ENCODE peak calls at places on chromosomes 5 and 9, in four cellular contexts. L is heart left ventricle, Y is right atrium auricular region, Z is dorsolateral prefrontal cortex. H is an unnamed sample.

GRCh38 chr9:18778846-18779245 is 254.2 kb downstream of the SAXO1 start:
- DNase-seq in L (no peak), Y (no peak), Z (no peak), H (no peak)

GRCh38 chr5:158978061-158978745 is 121.5 kb downstream of the EBF1 start:
- DNase-seq in L (no peak), Y (no peak), Z (no peak), H (no peak)

GRCh38 chr9:38269752-38270151 is 122.8 kb upstream of the ALDH1B1 start:
- DNase-seq in L (no peak), Y (no peak), Z (no peak), H (no peak)

GRCh38 chr5:140298183-140298601 is 4.7 kb downstream of the PFDN1 start:
- DNase-seq in L (no peak), Y (no peak), Z (no peak), H (no peak)

GRCh38 chr9:126347911-126348760 is 21.5 kb downstream of the MVB12B start:
- DNase-seq in L (no peak), Y (no peak), Z (no peak), H (no peak)

GRCh38 chr9:83062653-83063527 is at the start of gene RASEF:
- DNase-seq in L (peak), Y (no peak), Z (no peak), H (no peak)

GRCh38 chr9:78542491-78543175 is 245.7 kb downstream of the PSAT1 start:
- DNase-seq in L (no peak), Y (no peak), Z (no peak), H (no peak)

GRCh38 chr5:71738962-71739361 is 19.9 kb downstream of the CARTPT start:
- DNase-seq in L (no peak), Y (no peak), Z (no peak), H (peak)

GRCh38 chr5:26482817-26483375 is 555.5 kb downstream of the CDH9 start:
- DNase-seq in L (no peak), Y (no peak), Z (peak), H (peak)

GRCh38 chr5:39314591-39314990 is 49.7 kb downstream of the C9 start:
- DNase-seq in L (no peak), Y (no peak), Z (no peak), H (no peak)

GRCh38 chr5:32443145-32443540 is 1.4 kb downstream of the ZFR start:
- DNase-seq in L (no peak), Y (no peak), Z (no peak), H (peak)

GRCh38 chr9:8856686-8857329 is 1057.2 kb upstream of the DMAC1 start:
- DNase-seq in L (no peak), Y (no peak), Z (no peak), H (no peak)

GRCh38 chr5:139952464-139953070 is 90.5 kb downstream of the NRG2 start:
- DNase-seq in L (no peak), Y (no peak), Z (no peak), H (no peak)

GRCh38 chr5:151605559-151605958 is 14.4 kb upstream of the FAT2 start:
- DNase-seq in L (no peak), Y (no peak), Z (no peak), H (no peak)

GRCh38 chr9:14323083-14323968 is 9.4 kb upstream of the NFIB start:
- DNase-seq in L (no peak), Y (no peak), Z (no peak), H (no peak)

GRCh38 chr5:14156611-14157493 is 13.7 kb downstream of the TRIO start:
- DNase-seq in L (no peak), Y (no peak), Z (no peak), H (peak)

GRCh38 chr9:136847065-136847826 is 2.0 kb upstream of the PHPT1 start:
- DNase-seq in L (peak), Y (no peak), Z (no peak), H (peak)

GRCh38 chr5:140361901-140362300 is 1.9 kb downstream of the SLC4A9 start:
- DNase-seq in L (no peak), Y (no peak), Z (no peak), H (no peak)

GRCh38 chr5:11894992-11895391 is 9.3 kb downstream of the CTNND2 start:
- DNase-seq in L (no peak), Y (no peak), Z (no peak), H (no peak)

GRCh38 chr9:764986-765385 is 76.5 kb upstream of the DMRT1 start:
- DNase-seq in L (no peak), Y (peak), Z (no peak), H (no peak)

GRCh38 chr5:132074772-132075718 is 1.5 kb downstream of the CSF2 start:
- DNase-seq in L (no peak), Y (no peak), Z (no peak), H (no peak)
- H3K4me3 ChIP-seq in L (no peak), Y (no peak), Z (no peak), H (no peak)

DNA sequence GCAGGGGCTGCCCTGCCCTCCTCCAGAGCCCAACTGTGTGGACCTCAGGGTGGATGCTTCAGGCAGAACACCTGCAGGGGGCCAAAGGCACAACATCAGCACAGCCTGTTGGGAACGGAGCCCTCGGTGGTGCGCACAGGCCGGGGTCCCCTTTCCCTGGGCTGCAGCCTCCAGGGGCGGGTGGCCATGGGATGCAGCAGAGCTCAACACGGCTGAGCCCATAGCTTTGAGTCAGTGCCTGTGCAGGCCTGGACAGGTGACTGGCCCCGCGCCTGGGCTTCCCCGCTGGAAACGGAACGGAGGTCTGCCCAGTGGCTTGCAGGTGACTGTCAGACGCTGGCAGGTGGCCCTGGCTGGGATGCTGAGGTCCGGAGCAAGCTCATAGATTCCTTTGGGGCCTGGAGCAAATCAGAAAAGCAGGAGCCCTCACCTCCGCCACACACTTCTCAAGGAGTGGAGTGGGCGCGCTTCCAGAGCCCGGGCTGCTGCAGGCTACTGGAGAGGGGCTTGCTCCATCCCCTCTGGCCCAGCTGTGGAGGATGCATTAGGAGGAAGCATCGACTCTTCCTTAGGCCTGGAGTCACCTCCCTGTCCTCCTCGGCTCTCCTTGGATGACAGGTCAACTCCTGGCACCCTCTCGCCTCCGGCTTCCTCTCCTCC is 69.8 kb upstream of the RNU6ATAC start:
- DNase-seq in L (no peak), Y (no peak), Z (no peak), H (no peak)
- H3K4me3 ChIP-seq in L (no peak), Y (no peak), Z (no peak), H (no peak)

GRCh38 chr9:123063172-123063508 is 29.7 kb downstream of the GPR21 start:
- DNase-seq in L (no peak), Y (no peak), Z (no peak), H (no peak)

GRCh38 chr9:123063896-123064295 is 30.4 kb downstream of the GPR21 start:
- DNase-seq in L (no peak), Y (no peak), Z (no peak), H (no peak)

GRCh38 chr9:123064662-123065061 is 31.2 kb downstream of the GPR21 start:
- DNase-seq in L (no peak), Y (no peak), Z (no peak), H (no peak)

GRCh38 chr9:123061216-123061615 is 27.7 kb downstream of the GPR21 start:
- DNase-seq in L (no peak), Y (no peak), Z (no peak), H (no peak)

GRCh38 chr9:123062306-123063171 is 29.1 kb downstream of the GPR21 start:
- DNase-seq in L (no peak), Y (no peak), Z (no peak), H (no peak)
- H3K4me3 ChIP-seq in L (no peak), Y (no peak), Z (no peak), H (no peak)

GRCh38 chr5:112776301-112776856 is 38.7 kb downstream of the APC start:
- DNase-seq in L (no peak), Y (no peak), Z (no peak), H (no peak)

GRCh38 chr5:112772095-112772494 is 34.4 kb downstream of the APC start:
- DNase-seq in L (no peak), Y (no peak), Z (no peak), H (no peak)
- H3K4me3 ChIP-seq in L (no peak), Y (no peak), Z (no peak), H (no peak)

GRCh38 chr5:97131139-97131710 is 11.2 kb downstream of the LIX1 start:
- DNase-seq in L (no peak), Y (no peak), Z (no peak), H (no peak)

GRCh38 chr5:97133106-97133505 is 9.3 kb downstream of the LIX1 start:
- DNase-seq in L (no peak), Y (no peak), Z (no peak), H (no peak)

GRCh38 chr5:97136471-97136870 is 5.9 kb downstream of the LIX1 start:
- DNase-seq in L (no peak), Y (no peak), Z (no peak), H (no peak)

GRCh38 chr5:97135868-97136267 is 6.5 kb downstream of the LIX1 start:
- DNase-seq in L (no peak), Y (no peak), Z (no peak), H (no peak)

GRCh38 chr5:97134634-97135033 is 7.8 kb downstream of the LIX1 start:
- DNase-seq in L (no peak), Y (no peak), Z (no peak), H (no peak)
- H3K4me3 ChIP-seq in L (no peak), Y (no peak), Z (no peak), H (no peak)